ENCODE peak calls at places on chromosome 10, in nine cellular contexts. N is fibroblast of mammary gland, U is IMR-90, W is Panc1, J is fibroblast of lung, H is Calu3, K is astrocyte of the cerebellum, D is mesothelial cell of epicardium, T is breast epithelium. P is an unnamed sample.

GRCh38 chr10:12406764-12407400 is 57.5 kb downstream of the CAMK1D start:
- DNase-seq in N (no peak), U (no peak), W (no peak), J (no peak), H (no peak), K (no peak), D (no peak), T (no peak), P (no peak)

GRCh38 chr10:102963237-102963886 is 45.3 kb downstream of the CNNM2 start:
- DNase-seq in N (peak), U (peak), W (no peak), J (no peak), H (no peak), K (no peak), D (no peak), T (no peak), P (no peak)

GRCh38 chr10:112967200-112967599 is 17.2 kb downstream of the TCF7L2 start:
- DNase-seq in N (peak), U (peak), W (no peak), J (peak), H (no peak), K (no peak), D (no peak), T (no peak), P (no peak)

GRCh38 chr10:11263767-11264166 is 246.1 kb downstream of the CELF2 start:
- DNase-seq in N (no peak), U (no peak), W (no peak), J (no peak), H (no peak), K (no peak), D (no peak), T (no peak), P (no peak)

GRCh38 chr10:104288355-104288754 is 19.4 kb downstream of the GSTO2 start:
- DNase-seq in N (no peak), U (no peak), W (no peak), J (no peak), H (no peak), K (no peak), D (no peak), T (no peak), P (no peak)

GRCh38 chr10:116160271-116160670 is 112.7 kb downstream of the GFRA1 start:
- DNase-seq in N (no peak), U (no peak), W (no peak), J (no peak), H (no peak), K (no peak), D (no peak), T (no peak), P (no peak)

GRCh38 chr10:68792115-68792514 is 35.2 kb upstream of the STOX1 start:
- DNase-seq in N (peak), U (peak), W (no peak), J (no peak), H (no peak), K (no peak), D (no peak), T (no peak), P (no peak)

GRCh38 chr10:36564433-36564832 is 561.0 kb upstream of the ANKRD30A start:
- DNase-seq in N (no peak), U (no peak), W (no peak), J (no peak), H (no peak), K (no peak), D (no peak), T (no peak), P (no peak)

GRCh38 chr10:122702271-122702670 is 2.6 kb upstream of the C10orf120 start:
- DNase-seq in N (no peak), U (no peak), W (no peak), J (no peak), H (no peak), K (no peak), D (no peak), T (no peak), P (no peak)

DNA sequence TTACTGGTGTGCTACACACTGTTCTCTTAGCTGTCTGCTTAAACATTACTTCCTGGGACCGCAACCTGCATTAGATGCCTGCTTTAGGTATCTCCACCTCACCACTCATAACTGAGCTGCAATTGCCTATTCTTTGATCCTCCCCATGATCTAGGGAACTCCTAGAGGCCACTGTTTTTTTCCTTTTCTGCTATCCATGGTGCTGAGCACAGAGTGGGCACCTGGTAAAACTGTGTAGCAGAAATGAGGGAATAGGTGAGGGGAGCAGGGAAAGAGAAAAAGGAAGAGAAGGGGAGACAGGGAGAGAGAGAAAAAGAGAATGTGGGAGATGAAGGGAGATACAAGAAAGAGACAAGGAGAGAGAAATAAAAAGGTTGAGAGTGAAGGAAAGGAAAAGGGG is 434.9 kb downstream of the ADRA2A start:
- DNase-seq in N (no peak), U (no peak), W (no peak), J (no peak), H (no peak), K (no peak), D (no peak), T (no peak), P (no peak)
- TF ChIP-seq CTCF in N (no peak), U (no peak), W (no peak), J (no peak), H (no peak), K (no peak), D (no peak), T (no peak), P (no peak)

DNA sequence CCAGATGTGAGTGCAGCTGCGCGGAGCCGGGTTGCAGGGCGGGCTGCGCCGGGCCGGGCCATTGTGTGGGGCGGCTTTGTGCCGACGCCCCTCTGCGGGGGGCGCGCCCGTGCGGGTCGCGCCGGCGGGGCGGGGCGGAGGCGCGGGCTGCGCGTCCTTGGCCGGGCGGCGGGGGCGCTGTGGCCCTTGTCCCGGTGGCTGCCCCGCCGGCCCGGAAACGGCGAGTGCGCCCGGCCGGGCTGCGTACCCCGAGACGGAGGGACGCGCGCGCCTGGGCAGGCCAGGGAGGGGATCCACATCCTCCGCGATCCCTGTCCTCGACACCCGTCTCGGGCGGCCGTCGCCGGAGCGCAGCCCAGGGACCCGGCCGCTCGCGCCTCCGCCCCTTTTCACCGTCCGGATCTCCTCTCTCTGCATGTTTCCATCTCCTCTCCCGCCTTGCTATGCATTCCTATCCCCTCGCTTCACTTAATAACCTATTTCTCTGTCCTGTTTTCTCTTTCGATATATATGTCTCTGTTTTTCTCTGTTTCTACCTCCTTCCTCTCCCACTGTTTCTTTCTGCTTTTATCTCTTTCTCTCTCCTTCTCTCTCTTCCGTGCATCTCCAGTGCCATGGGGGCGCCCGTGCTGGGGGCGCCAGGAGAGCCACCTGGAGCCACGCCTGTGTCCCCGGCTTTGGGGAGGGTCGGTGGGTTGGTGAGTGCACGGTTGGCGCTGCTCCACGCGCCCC is 765 bp downstream of the PFKFB3 start:
- DNase-seq in N (peak), U (peak), W (no peak), J (peak), H (peak), K (no peak), D (peak), T (no peak), P (peak)
- TF ChIP-seq CTCF in N (no peak), U (peak), W (peak), J (no peak), H (peak), K (peak), D (no peak), T (no peak), P (no peak)

DNA sequence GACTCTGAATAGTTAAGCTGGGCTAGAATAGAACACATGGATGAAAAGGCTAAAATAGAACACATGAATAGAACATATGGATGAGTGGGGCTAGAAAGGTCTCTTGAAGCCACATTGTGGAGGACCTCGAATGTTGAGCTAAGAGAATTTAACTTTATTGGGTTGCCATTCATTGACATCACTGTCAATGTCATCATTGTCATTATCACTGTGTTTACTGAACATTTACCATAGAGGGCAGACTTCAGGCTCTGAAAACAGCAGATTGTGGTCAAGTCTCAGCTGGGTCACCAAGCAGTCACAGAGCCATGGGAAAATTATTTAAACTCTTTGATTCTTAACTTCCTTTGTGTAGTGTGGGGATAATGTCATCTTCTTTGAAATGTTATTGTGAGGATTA is 80.4 kb downstream of the WDFY4 start:
- DNase-seq in N (no peak), U (no peak), W (no peak), J (no peak), H (no peak), K (no peak), D (no peak), T (no peak), P (no peak)
- TF ChIP-seq CTCF in N (no peak), U (no peak), W (no peak), J (no peak), H (no peak), K (no peak), D (no peak), T (no peak), P (no peak)

DNA sequence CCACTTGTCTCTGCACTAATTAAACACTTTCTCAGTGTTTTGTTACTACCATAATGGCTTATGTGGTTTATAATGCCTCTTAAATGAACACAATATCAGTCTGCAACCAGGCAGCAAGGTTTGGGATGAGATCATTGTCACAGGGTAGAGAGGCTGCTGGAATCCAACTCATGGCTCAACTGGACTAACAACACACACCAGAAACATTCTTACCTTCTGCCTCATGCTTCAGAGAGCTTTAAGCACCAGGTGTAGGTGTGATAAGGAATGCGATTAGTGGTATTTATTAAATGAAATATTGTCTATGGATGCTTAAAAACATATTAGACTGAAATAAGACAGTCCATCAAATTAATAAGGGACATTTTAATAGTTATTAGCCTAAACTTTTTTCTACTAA is 25.4 kb downstream of the PTF1A start:
- DNase-seq in N (no peak), U (no peak), W (no peak), J (no peak), H (no peak), K (no peak), D (no peak), T (no peak), P (no peak)
- TF ChIP-seq CTCF in N (no peak), U (no peak), W (no peak), J (no peak), H (no peak), K (no peak), D (no peak), T (no peak), P (no peak)

DNA sequence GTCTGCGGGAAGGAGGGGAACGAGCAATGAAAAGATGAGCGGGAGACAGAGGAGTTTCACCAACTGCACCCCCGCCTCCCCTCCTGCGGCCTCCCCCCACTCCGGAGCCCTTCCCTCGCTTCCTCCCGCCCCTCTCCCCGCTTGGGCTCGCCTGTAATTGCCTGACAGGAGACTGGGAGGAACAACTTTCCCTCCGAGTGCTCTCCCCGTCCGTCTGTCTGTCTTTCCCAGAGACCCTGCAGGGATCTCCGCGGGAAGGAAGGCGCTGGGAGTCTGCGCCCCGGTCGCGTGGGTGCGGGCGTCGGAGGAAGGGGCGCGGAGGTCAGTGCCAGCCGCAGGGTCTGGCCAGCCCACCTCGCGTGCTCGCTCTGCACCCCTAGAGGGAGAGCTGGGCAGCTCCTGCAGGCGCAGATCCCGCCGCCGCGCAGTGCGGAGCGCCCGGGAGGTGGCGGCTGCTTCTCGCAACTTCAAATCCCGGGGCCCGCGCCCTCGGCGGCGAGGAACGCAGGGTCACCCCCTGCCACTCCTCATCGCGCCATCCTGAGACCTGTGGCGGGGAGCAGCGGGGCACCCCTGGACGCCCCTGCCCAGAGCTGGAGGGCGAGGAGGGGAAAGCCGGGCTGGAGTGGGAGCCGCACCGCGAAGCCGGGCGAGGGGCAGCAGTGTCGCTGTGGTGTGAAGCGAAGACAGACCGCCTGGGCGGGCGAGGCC is 527 bp upstream of the NRP1 start:
- DNase-seq in N (peak), U (peak), W (no peak), J (peak), H (peak), K (peak), D (peak), T (peak), P (no peak)
- TF ChIP-seq CTCF in N (peak), U (peak), W (peak), J (peak), H (peak), K (peak), D (peak), T (peak), P (no peak)

GRCh38 chr10:129501652-129502436 is 34.8 kb downstream of the MGMT start:
- DNase-seq in N (no peak), U (no peak), W (no peak), J (no peak), H (no peak), K (no peak), D (no peak), T (no peak), P (no peak)

GRCh38 chr10:129500617-129501339 is 33.7 kb downstream of the MGMT start:
- DNase-seq in N (no peak), U (no peak), W (no peak), J (no peak), H (no peak), K (no peak), D (no peak), T (no peak), P (no peak)

GRCh38 chr10:129495697-129496096 is 28.7 kb downstream of the MGMT start:
- DNase-seq in N (no peak), U (no peak), W (no peak), J (no peak), H (no peak), K (no peak), D (no peak), T (no peak), P (no peak)

GRCh38 chr10:129496995-129497394 is 30.0 kb downstream of the MGMT start:
- DNase-seq in N (no peak), U (no peak), W (no peak), J (no peak), H (no peak), K (no peak), D (no peak), T (no peak), P (no peak)

DNA sequence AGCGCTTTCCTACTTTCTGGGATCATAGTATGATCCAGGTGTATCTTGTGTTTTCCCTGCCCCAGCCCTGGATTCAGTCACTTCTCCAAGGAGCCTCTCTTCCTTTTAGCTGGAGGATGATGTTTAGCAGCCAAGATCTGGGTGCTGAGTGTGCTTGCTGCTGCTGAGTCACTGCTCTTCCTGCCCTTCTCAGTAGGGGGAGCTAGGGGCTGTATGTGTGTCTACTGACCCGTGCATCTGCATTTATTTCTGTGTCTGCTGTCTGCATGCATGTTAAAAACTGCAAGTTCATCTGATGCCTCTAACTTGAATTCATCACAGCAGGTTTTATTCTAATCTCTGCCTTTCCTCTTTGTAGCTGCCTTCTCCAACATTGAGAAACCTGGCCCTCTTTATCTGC is 31.6 kb downstream of the MGMT start:
- DNase-seq in N (no peak), U (no peak), W (no peak), J (no peak), H (no peak), K (no peak), D (no peak), T (no peak), P (no peak)
- TF ChIP-seq CTCF in N (no peak), U (no peak), W (peak), J (no peak), H (no peak), K (no peak), D (no peak), T (no peak), P (no peak)

DNA sequence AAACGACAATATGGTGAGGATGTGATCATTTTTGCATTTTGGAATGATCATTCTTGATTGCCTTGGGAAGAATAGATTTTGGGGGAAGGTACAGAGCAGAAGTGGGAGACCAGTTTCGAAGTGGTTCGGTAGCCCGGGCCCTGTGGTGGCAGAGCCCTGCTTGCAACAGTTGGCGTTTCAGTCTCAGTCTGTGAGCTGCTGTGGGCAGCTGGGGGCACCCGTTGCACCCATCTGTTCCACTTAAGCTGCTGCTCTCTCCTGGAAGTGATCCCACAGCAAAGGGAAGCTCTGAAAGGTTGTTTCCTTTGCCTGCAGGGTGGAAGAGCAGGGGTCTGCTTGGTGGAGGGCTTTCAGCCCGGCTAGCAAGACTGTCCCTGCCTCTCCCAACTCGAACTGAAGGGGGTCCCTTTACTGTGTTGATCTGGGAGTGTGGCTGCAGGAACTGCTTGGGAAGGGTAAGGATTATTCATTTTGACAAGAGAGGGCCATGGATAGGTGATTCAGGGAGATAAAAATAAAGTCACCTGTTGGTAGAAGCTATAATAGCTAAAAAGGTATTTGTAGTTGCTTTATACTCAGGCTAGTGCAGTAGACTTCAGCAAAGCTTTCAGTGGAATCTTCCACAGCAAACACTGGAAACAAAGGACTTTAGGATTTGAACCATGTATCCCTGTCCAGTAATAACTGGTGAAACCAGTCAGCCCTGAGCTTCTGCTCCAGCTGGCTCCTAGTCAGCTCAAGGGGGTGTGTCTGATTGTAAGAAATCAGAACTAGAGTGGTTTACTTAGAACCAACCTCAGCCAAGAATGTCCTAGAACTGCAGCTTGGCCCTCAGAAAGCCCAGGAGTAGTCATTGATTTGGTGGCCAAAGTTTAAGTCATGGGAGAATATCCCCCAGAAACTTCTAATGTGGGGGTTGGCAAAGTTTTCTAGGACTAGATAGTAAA is 53.1 kb upstream of the PDCD4 start:
- DNase-seq in N (no peak), U (no peak), W (no peak), J (no peak), H (peak), K (no peak), D (no peak), T (no peak), P (no peak)
- TF ChIP-seq CTCF in N (no peak), U (no peak), W (no peak), J (no peak), H (no peak), K (no peak), D (no peak), T (no peak), P (no peak)